ENCODE peak calls at places on chromosomes 7 and 10, in six cellular contexts. E is sigmoid colon, H is HCT116, K is transverse colon, W is GM12878, I is HepG2. N is an unnamed sample.

GRCh38 chr7:47534322-47535032 is 47.4 kb downstream of the TNS3 start:
- DNase-seq in I (no peak), W (no peak), H (no peak), K (no peak), E (no peak), N (no peak)

GRCh38 chr7:46352335-46352954 is 431.4 kb upstream of the IGFBP3 start:
- DNase-seq in W (peak; percentile 35), I (peak; percentile 57), H (peak; percentile 56), K (no peak), E (no peak), N (no peak)

GRCh38 chr7:157996359-157997079 is 591.1 kb downstream of the PTPRN2 start:
- DNase-seq in I (no peak), W (no peak), E (no peak), H (no peak), K (no peak), N (no peak)

GRCh38 chr10:132961-133898 is 2.0 kb upstream of the ZMYND11 start:
- DNase-seq in H (no peak), I (peak; percentile 80), K (no peak), W (no peak), E (no peak), N (no peak)

GRCh38 chr10:105148456-105148855 is 507.4 kb downstream of the SORCS3 start:
- DNase-seq in E (no peak), H (no peak), I (no peak), W (no peak), K (no peak), N (no peak)

GRCh38 chr10:133475821-133476640 is 22.3 kb downstream of the SCART1 start:
- DNase-seq in W (no peak), H (no peak), I (no peak), K (no peak), E (no peak), N (no peak)

GRCh38 chr7:30870821-30871518 is 40.7 kb upstream of the AQP1 start:
- DNase-seq in E (no peak), H (no peak), K (no peak), W (no peak), I (no peak), N (no peak)

GRCh38 chr7:38881947-38882684 is 26.9 kb downstream of the VPS41 start:
- DNase-seq in H (no peak), K (no peak), W (no peak), E (no peak), I (no peak), N (no peak)

GRCh38 chr10:74077416-74077815 is 73.2 kb downstream of the AP3M1 start:
- DNase-seq in I (no peak), W (no peak), K (no peak), H (no peak), E (no peak), N (no peak)

GRCh38 chr10:68172324-68172723 is 59.6 kb downstream of the ATOH7 start:
- DNase-seq in E (no peak), K (no peak), H (no peak), I (no peak), W (peak; percentile 52), N (no peak)

GRCh38 chr7:36852931-36853330 is 128.6 kb upstream of the AOAH start:
- DNase-seq in K (no peak), I (no peak), H (no peak), W (no peak), E (no peak), N (no peak)

GRCh38 chr10:96176985-96177384 is 46.9 kb downstream of the ZNF518A start:
- DNase-seq in E (no peak), K (no peak), H (no peak), I (no peak), W (no peak), N (no peak)

GRCh38 chr10:78286186-78286585 is 252.5 kb downstream of the RPS24 start:
- DNase-seq in W (no peak), K (no peak), H (no peak), E (peak; percentile 49), I (no peak), N (no peak)

GRCh38 chr7:108455524-108455832 is 758 bp downstream of the NRCAM start:
- DNase-seq in H (no peak), W (no peak), E (no peak), I (no peak), K (no peak), N (no peak)

GRCh38 chr10:84214046-84214572 is 11.2 kb downstream of the LRIT2 start:
- DNase-seq in K (no peak), W (no peak), H (no peak), I (no peak), E (no peak), N (no peak)

GRCh38 chr7:112018305-112019030 is 187.7 kb downstream of the DOCK4 start:
- DNase-seq in H (no peak), I (no peak), W (no peak), E (no peak), K (no peak), N (no peak)

GRCh38 chr7:44990520-44991023 is 9.4 kb upstream of the CCM2 start:
- DNase-seq in H (no peak), E (no peak), I (no peak), W (no peak), K (no peak), N (no peak)

GRCh38 chr10:119313645-119314044 is 106.3 kb downstream of the GRK5 start:
- DNase-seq in I (no peak), K (peak; percentile 43), W (peak; percentile 78), H (no peak), E (no peak), N (no peak)

GRCh38 chr10:116654816-116655215 is 34.1 kb downstream of the PNLIPRP2 start:
- DNase-seq in E (no peak), K (no peak), H (peak; percentile 44), W (no peak), I (peak; percentile 19), N (no peak)

GRCh38 chr10:119140603-119141245 is 24.8 kb downstream of the SFXN4 start:
- DNase-seq in K (no peak), H (no peak), W (no peak), I (no peak), E (no peak), N (no peak)

GRCh38 chr10:22320591-22321155 is at the start of gene BMI1:
- DNase-seq in H (no peak), K (peak; percentile 80), W (no peak), I (peak; percentile 63), E (peak; percentile 94), N (peak; percentile 82)

GRCh38 chr7:16071246-16071857 is 350.0 kb downstream of the CRPPA start:
- DNase-seq in K (peak; percentile 10), W (no peak), E (no peak), I (peak; percentile 50), H (peak; percentile 54), N (no peak)

GRCh38 chr10:129807211-129807610 is 156.9 kb downstream of the EBF3 start:
- DNase-seq in H (no peak), W (no peak), E (no peak), K (no peak), I (no peak), N (no peak)

GRCh38 chr7:27242580-27243339 is at the start of gene EVX1:
- DNase-seq in I (no peak), E (no peak), K (peak; percentile 42), H (no peak), W (no peak), N (no peak)

GRCh38 chr7:16891874-16892620 is 10.3 kb upstream of the AGR3 start:
- DNase-seq in E (no peak), W (no peak), H (no peak), I (no peak), K (no peak), N (no peak)

GRCh38 chr10:132516771-132517725 is 20.5 kb upstream of the INPP5A start:
- DNase-seq in H (no peak), E (peak; percentile 99), W (no peak), K (peak; percentile 80), I (peak; percentile 92), N (peak; percentile 91)

GRCh38 chr7:143934526-143935340 is at the start of gene OR2F2:
- DNase-seq in E (no peak), I (peak; percentile 45), H (no peak), K (no peak), W (no peak), N (no peak)

GRCh38 chr7:70072220-70072619 is 473.9 kb downstream of the AUTS2 start:
- DNase-seq in I (no peak), H (no peak), W (no peak), E (no peak), K (no peak), N (no peak)

GRCh38 chr10:48941427-48942075 is 1.9 kb upstream of the LRRC18 start:
- DNase-seq in K (no peak), W (no peak), H (no peak), E (no peak), I (no peak), N (no peak)

GRCh38 chr10:95441547-95441923 is 119.6 kb downstream of the SORBS1 start:
- DNase-seq in H (no peak), K (no peak), I (no peak), E (no peak), W (no peak), N (no peak)

GRCh38 chr7:108138911-108139310 is 8.8 kb upstream of the LAMB4 start:
- DNase-seq in K (no peak), H (no peak), E (no peak), I (no peak), W (no peak), N (no peak)

GRCh38 chr7:2558620-2559282 is at the start of gene IQCE:
- DNase-seq in I (peak; percentile 81), E (peak; percentile 97), H (peak; percentile 73), W (peak; percentile 33), K (peak; percentile 95), N (peak; percentile 95)
- TF ChIP-seq POLR2A in I (no peak), E (no peak), H (no peak), W (no peak), K (no peak), N (no peak)

DNA sequence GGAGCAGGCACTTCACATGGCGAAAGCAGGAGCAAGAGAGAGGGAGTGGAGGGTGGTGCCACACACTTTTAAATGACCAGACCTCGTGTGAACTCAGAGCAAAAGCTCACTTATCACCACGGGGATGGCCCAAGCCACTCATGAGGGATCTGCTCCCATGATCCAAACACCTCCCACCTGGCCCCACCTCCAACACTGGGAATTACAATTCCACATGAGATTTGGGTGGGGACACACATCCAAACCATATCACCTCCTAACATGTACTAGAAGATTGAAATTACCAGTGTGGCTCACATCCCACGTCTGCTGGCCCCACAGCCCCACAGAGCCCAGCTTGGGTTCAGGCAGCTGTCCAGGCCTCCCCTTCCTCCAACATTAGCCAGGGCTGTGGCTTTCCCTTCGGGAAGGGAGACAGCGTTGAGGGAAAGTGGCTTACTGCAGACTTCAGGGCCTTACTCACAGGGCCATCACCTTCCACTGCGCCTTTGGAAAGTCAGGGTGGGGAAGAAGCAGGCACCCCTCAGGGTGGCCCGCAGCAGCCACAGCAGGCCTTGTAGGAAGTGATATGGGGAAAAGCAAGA is 7.7 kb downstream of the DEPP1 start:
- DNase-seq in E (no peak), K (no peak), H (no peak), I (no peak), W (no peak), N (peak; percentile 48)
- H3K4me1 ChIP-seq in E (peaks cover 45% of the 10 kb centered on the region), K (peaks cover 34% of the 10 kb centered on the region), H (peaks cover 12% of the 10 kb centered on the region), I (peaks cover 50% of the 10 kb centered on the region), W (peaks cover 62% of the 10 kb centered on the region), N (peaks cover 57% of the 10 kb centered on the region)

GRCh38 chr10:44384601-44385422 is at the start of gene CXCL12:
- DNase-seq in H (no peak), E (peak; percentile 73), K (peak; percentile 17), W (no peak), I (no peak), N (peak; percentile 68)
- TF ChIP-seq POLR2AphosphoS5 in H (no peak), E (no peak), K (no peak), W (no peak), I (no peak), N (no peak)

GRCh38 chr10:15426558-15426957 is 55.5 kb upstream of the FAM171A1 start:
- DNase-seq in I (no peak), H (no peak), W (no peak), E (no peak), K (no peak), N (no peak)
- TF ChIP-seq POLR2A in I (no peak), H (no peak), W (no peak), E (no peak), K (no peak), N (no peak)

GRCh38 chr10:131201741-131202515 is 109.6 kb downstream of the TCERG1L start:
- DNase-seq in K (no peak), W (no peak), H (no peak), E (peak; percentile 40), I (no peak), N (peak; percentile 58)
- H3K4me1 ChIP-seq in K (no peaks in the 10 kb centered on the region), W (no peaks in the 10 kb centered on the region), H (no peaks in the 10 kb centered on the region), E (no peaks in the 10 kb centered on the region), I (no peaks in the 10 kb centered on the region), N (no peaks in the 10 kb centered on the region)